ENCODE peak calls at places on chromosomes 6 and 20, in five cellular contexts. B is AG04450; F is naive thymus-derived CD8-positive, alpha-beta T cell; A is AML-193; R is iris pigment epithelial cell. D is an unnamed sample.

GRCh38 chr20:45946149-45946970 is 11.9 kb downstream of the PCIF1 start:
- DNase-seq in B (no peak), F (no peak), A (peak), R (peak), D (no peak)

GRCh38 chr6:35933844-35934243 is 12.9 kb upstream of the SRPK1 start:
- DNase-seq in B (no peak), F (no peak), A (no peak), R (no peak), D (no peak)

GRCh38 chr6:74404366-74404765 is 708.4 kb downstream of the CD109 start:
- DNase-seq in B (no peak), F (no peak), A (no peak), R (no peak), D (no peak)

GRCh38 chr6:107658920-107659879 is 164.9 kb downstream of the SCML4 start:
- DNase-seq in B (no peak), F (no peak), A (no peak), R (peak), D (no peak)

GRCh38 chr6:105484238-105485161 is 81.6 kb upstream of the PREP start:
- DNase-seq in B (no peak), F (no peak), A (peak), R (peak), D (peak)

GRCh38 chr6:158422629-158423238 is 110.5 kb downstream of the TULP4 start:
- DNase-seq in B (no peak), F (no peak), A (no peak), R (no peak), D (no peak)

GRCh38 chr6:16514249-16514648 is 247.0 kb downstream of the ATXN1 start:
- DNase-seq in B (peak), F (peak), A (peak), R (peak), D (peak)

GRCh38 chr6:136066005-136066404 is 184.1 kb downstream of the MTFR2 start:
- DNase-seq in B (no peak), F (no peak), A (peak), R (peak), D (no peak)

GRCh38 chr6:45327956-45328522 is at the start of gene RUNX2:
- DNase-seq in B (peak), F (peak), A (no peak), R (peak), D (no peak)

GRCh38 chr6:95501032-95501904 is 76.1 kb upstream of the MANEA start:
- DNase-seq in B (no peak), F (no peak), A (no peak), R (no peak), D (no peak)

GRCh38 chr6:35139924-35140524 is 1.1 kb downstream of the TCP11 start:
- DNase-seq in B (peak), F (peak), A (peak), R (peak), D (peak)

GRCh38 chr20:51647674-51648570 is 105.4 kb upstream of the NFATC2 start:
- DNase-seq in B (no peak), F (no peak), A (no peak), R (no peak), D (no peak)

GRCh38 chr6:80433666-80434025 is 327.2 kb downstream of the BCKDHB start:
- DNase-seq in B (no peak), F (no peak), A (no peak), R (no peak), D (no peak)

GRCh38 chr6:161373905-161374451 is 100.1 kb upstream of the AGPAT4 start:
- DNase-seq in B (no peak), F (peak), A (peak), R (peak), D (peak)

GRCh38 chr20:36573103-36573797 is at the start of gene TGIF2:
- DNase-seq in B (peak), F (peak), A (peak), R (peak), D (peak)

GRCh38 chr6:85472744-85473143 is 22.9 kb downstream of the NT5E start:
- DNase-seq in B (no peak), F (no peak), A (no peak), R (peak), D (no peak)

GRCh38 chr6:132231121-132231520 is 170.2 kb downstream of the MOXD1 start:
- DNase-seq in B (no peak), F (no peak), A (no peak), R (no peak), D (no peak)

GRCh38 chr20:48718914-48719578 is 108.8 kb downstream of the PREX1 start:
- DNase-seq in B (no peak), F (no peak), A (no peak), R (no peak), D (peak)

GRCh38 chr6:158283304-158284005 is 28.8 kb upstream of the TULP4 start:
- DNase-seq in B (no peak), F (no peak), A (no peak), R (peak), D (peak)

GRCh38 chr20:34544109-34544793 is 14.3 kb upstream of the MAP1LC3A start:
- DNase-seq in B (no peak), F (no peak), A (no peak), R (no peak), D (no peak)

GRCh38 chr6:3382399-3383279 is 74.2 kb downstream of the SLC22A23 start:
- DNase-seq in B (no peak), F (no peak), A (no peak), R (no peak), D (no peak)

GRCh38 chr6:163771180-163771579 is 356.7 kb downstream of the QKI start:
- DNase-seq in B (no peak), F (no peak), A (no peak), R (peak), D (no peak)

GRCh38 chr6:18293192-18293904 is 29.0 kb upstream of the DEK start:
- DNase-seq in B (no peak), F (no peak), A (no peak), R (peak), D (no peak)

GRCh38 chr6:168609026-168609685 is 168.2 kb downstream of the SMOC2 start:
- DNase-seq in B (no peak), F (no peak), A (no peak), R (no peak), D (no peak)

GRCh38 chr6:131063028-131063763 is at the start of gene EPB41L2:
- DNase-seq in B (peak), F (peak), A (peak), R (peak), D (peak)

GRCh38 chr6:147643341-147644200 is 135.1 kb downstream of the SAMD5 start:
- DNase-seq in B (no peak), F (no peak), A (no peak), R (no peak), D (no peak)

GRCh38 chr20:38121741-38122140 is 43.3 kb downstream of the TGM2 start:
- DNase-seq in B (no peak), F (no peak), A (no peak), R (no peak), D (no peak)

GRCh38 chr6:123182998-123183397 is 187.0 kb downstream of the CLVS2 start:
- DNase-seq in B (no peak), F (no peak), A (no peak), R (no peak), D (no peak)

GRCh38 chr20:34388000-34388399 is 24.9 kb downstream of the ITCH start:
- DNase-seq in B (no peak), F (no peak), A (no peak), R (no peak), D (no peak)

GRCh38 chr6:25446815-25447569 is 167.8 kb downstream of the CARMIL1 start:
- DNase-seq in B (no peak), F (no peak), A (no peak), R (no peak), D (no peak)

GRCh38 chr20:32139947-32140346 is 30.4 kb downstream of the TM9SF4 start:
- DNase-seq in B (no peak), F (no peak), A (no peak), R (no peak), D (no peak)